ENCODE peak calls at places on chromosome 13, in nine cellular contexts. M, S, D, G, L, T, C, R and O are unnamed samples.

GRCh38 chr13:44516771-44517170 is 59.4 kb downstream of the TSC22D1 start:
- DNase-seq in R (no peak), C (peak; percentile 6), M (no peak), S (no peak), G (no peak), L (peak; percentile 54), T (no peak), D (no peak), O (no peak)

GRCh38 chr13:21620858-21621257 is 16.9 kb upstream of the MICU2 start:
- DNase-seq in G (no peak), C (no peak), S (no peak), D (no peak), L (no peak), M (no peak), R (no peak), T (no peak), O (no peak)

GRCh38 chr13:94988654-94989053 is 276.3 kb upstream of the SOX21 start:
- DNase-seq in M (no peak), D (no peak), C (no peak), G (no peak), L (peak; percentile 14), S (no peak), R (no peak), T (no peak), O (no peak)

GRCh38 chr13:43326100-43326499 is 302.7 kb downstream of the DNAJC15 start:
- DNase-seq in M (no peak), D (no peak), G (no peak), S (no peak), R (no peak), T (no peak), L (no peak), C (no peak), O (no peak)

GRCh38 chr13:24692541-24692940 is 12.3 kb downstream of the ATP12A start:
- DNase-seq in L (no peak), T (no peak), M (no peak), S (no peak), R (no peak), C (peak; percentile 37), D (no peak), G (peak; percentile 15), O (no peak)

GRCh38 chr13:92994056-92994455 is 232.6 kb upstream of the GPC6 start:
- DNase-seq in T (no peak), G (no peak), R (no peak), C (peak; percentile 37), S (no peak), D (no peak), L (no peak), M (no peak), O (no peak)

GRCh38 chr13:94415484-94415883 is 64.0 kb downstream of the DCT start:
- DNase-seq in C (no peak), M (no peak), D (no peak), S (no peak), L (no peak), T (no peak), R (no peak), G (no peak), O (no peak)

GRCh38 chr13:29886446-29886845 is 36.0 kb upstream of the UBL3 start:
- DNase-seq in L (no peak), G (no peak), T (no peak), R (no peak), M (peak; percentile 39), S (peak; percentile 12), C (no peak), D (no peak), O (no peak)

GRCh38 chr13:20191902-20192469 is 752 bp downstream of the GJB2 start:
- DNase-seq in R (no peak), M (no peak), D (no peak), L (peak; percentile 47), G (no peak), S (no peak), C (peak; percentile 27), T (peak; percentile 49), O (no peak)